ENCODE peak calls at places on chromosomes 12 and 14, in seven cellular contexts. B is tibial artery, Q is dorsolateral prefrontal cortex, X is HepG2, I is AG04450, O is endothelial cell of umbilical vein, L is PC-3. E is an unnamed sample.

GRCh38 chr12:123253606-123254459 is 17.8 kb downstream of the CDK2AP1 start:
- DNase-seq in B (no peak), Q (no peak), X (no peak), I (no peak), O (no peak), L (no peak), E (no peak)

GRCh38 chr12:67910360-67911292 is 78.6 kb upstream of the IFNG-AS1 start:
- DNase-seq in B (no peak), Q (no peak), X (no peak), I (peak), O (no peak), L (peak), E (peak)

GRCh38 chr14:80084196-80084595 is 127.1 kb downstream of the DIO2 start:
- DNase-seq in B (no peak), Q (no peak), X (no peak), I (no peak), O (no peak), L (no peak), E (no peak)

GRCh38 chr12:100142851-100143559 is at the start of gene BLTP3B:
- DNase-seq in B (peak), Q (peak), X (peak), I (peak), O (peak), L (peak), E (peak)

GRCh38 chr14:93231129-93231979 is 24.3 kb downstream of the UBR7 start:
- DNase-seq in B (no peak), Q (no peak), X (no peak), I (no peak), O (peak), L (peak), E (peak)

GRCh38 chr12:46841891-46842290 is 16.1 kb upstream of the SLC38A4 start:
- DNase-seq in B (no peak), Q (no peak), X (no peak), I (no peak), O (no peak), L (no peak), E (no peak)

GRCh38 chr12:58841058-58841798 is 79.1 kb downstream of the LRIG3 start:
- DNase-seq in B (no peak), Q (no peak), X (no peak), I (no peak), O (no peak), L (no peak), E (no peak)

GRCh38 chr12:2582631-2583616 is 211.8 kb upstream of the FKBP4 start:
- DNase-seq in B (peak), Q (no peak), X (peak), I (no peak), O (peak), L (peak), E (peak)

GRCh38 chr12:12901158-12901791 is 9.9 kb downstream of the GPRC5A start:
- DNase-seq in B (peak), Q (no peak), X (peak), I (no peak), O (peak), L (peak), E (peak)

DNA sequence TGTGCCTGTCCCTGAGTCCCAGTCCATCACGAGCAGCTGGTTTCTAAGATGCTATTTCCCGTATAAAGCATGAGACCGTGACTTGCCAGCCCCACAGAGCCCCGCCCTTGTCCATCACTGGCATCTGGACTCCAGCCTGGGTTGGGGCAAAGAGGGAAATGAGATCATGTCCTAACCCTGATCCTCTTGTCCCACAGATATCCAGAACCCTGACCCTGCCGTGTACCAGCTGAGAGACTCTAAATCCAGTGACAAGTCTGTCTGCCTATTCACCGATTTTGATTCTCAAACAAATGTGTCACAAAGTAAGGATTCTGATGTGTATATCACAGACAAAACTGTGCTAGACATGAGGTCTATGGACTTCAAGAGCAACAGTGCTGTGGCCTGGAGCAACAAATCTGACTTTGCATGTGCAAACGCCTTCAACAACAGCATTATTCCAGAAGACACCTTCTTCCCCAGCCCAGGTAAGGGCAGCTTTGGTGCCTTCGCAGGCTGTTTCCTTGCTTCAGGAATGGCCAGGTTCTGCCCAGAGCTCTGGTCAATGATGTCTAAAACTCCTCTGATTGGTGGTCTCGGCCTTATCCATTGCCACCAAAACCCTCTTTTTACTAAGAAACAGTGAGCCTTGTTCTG is 41.6 kb downstream of the DAD1 start:
- DNase-seq in B (peak), Q (no peak), X (no peak), I (no peak), O (peak), L (no peak), E (no peak)
- H3K27ac ChIP-seq in B (peak), Q (no peak), X (no peak), I (no peak), O (peak), L (no peak), E (no peak)

GRCh38 chr12:49983892-49984291 is 11.1 kb downstream of the AQP6 start:
- DNase-seq in B (no peak), Q (no peak), X (no peak), I (peak), O (peak), L (peak), E (peak)
- TF ChIP-seq CTCF in B (no peak), Q (no peak), X (no peak), I (peak), O (no peak), L (no peak), E (no peak)

GRCh38 chr14:98711453-98711852 is 560.5 kb downstream of the BCL11B start:
- DNase-seq in B (no peak), Q (no peak), X (no peak), I (no peak), O (no peak), L (no peak), E (no peak)

GRCh38 chr14:98715054-98715453 is 556.9 kb downstream of the BCL11B start:
- DNase-seq in B (no peak), Q (no peak), X (no peak), I (no peak), O (no peak), L (no peak), E (no peak)

GRCh38 chr14:98714604-98715003 is 557.4 kb downstream of the BCL11B start:
- DNase-seq in B (no peak), Q (no peak), X (no peak), I (no peak), O (no peak), L (no peak), E (no peak)
- H3K27ac ChIP-seq in B (no peak), Q (no peak), X (no peak), I (no peak), O (no peak), L (no peak), E (no peak)

GRCh38 chr14:77290705-77291104 is 19.7 kb upstream of the NGB start:
- DNase-seq in B (no peak), Q (no peak), X (no peak), I (peak), O (no peak), L (peak), E (no peak)
- TF ChIP-seq CTCF in B (no peak), Q (no peak), X (no peak), I (no peak), O (no peak), L (peak), E (no peak)

GRCh38 chr12:52186135-52186840 is 5.5 kb downstream of the KRT80 start:
- DNase-seq in B (no peak), Q (no peak), X (peak), I (no peak), O (peak), L (peak), E (peak)
- H3K27ac ChIP-seq in B (peak), Q (no peak), X (no peak), I (peak), O (peak), L (peak), E (peak)